ENCODE peak calls at places on chromosomes 11 and 22, in nine cellular contexts. One of them, this sample, is unnamed. For H3K9me3, the result is how much of the 10 kb centered on the place peaks cover.

GRCh38 chr11:94623120-94623735 is 56.1 kb downstream of the PIWIL4 start:
- DNase-seq in colonic mucosa: peak
- DNase-seq in left ventricle myocardium inferior: no peak
- DNase-seq in esophagus muscularis mucosa: no peak
- DNase-seq in heart right ventricle: peak
- DNase-seq in naive thymus-derived CD4-positive, alpha-beta T cell: peak
- DNase-seq in neuronal stem cell: peak
- DNase-seq in effector memory CD4-positive, alpha-beta T cell: no peak
- DNase-seq in tibial artery: peak
- DNase-seq in this sample: no peak

GRCh38 chr11:67997460-67997921 is 6.4 kb downstream of the UNC93B1 start:
- DNase-seq in colonic mucosa: no peak
- DNase-seq in left ventricle myocardium inferior: no peak
- DNase-seq in esophagus muscularis mucosa: no peak
- DNase-seq in heart right ventricle: no peak
- DNase-seq in naive thymus-derived CD4-positive, alpha-beta T cell: no peak
- DNase-seq in neuronal stem cell: no peak
- DNase-seq in effector memory CD4-positive, alpha-beta T cell: no peak
- DNase-seq in tibial artery: no peak
- DNase-seq in this sample: no peak

GRCh38 chr11:27703453-27703852 is 3.2 kb upstream of the BDNF start:
- DNase-seq in colonic mucosa: no peak
- DNase-seq in left ventricle myocardium inferior: no peak
- DNase-seq in esophagus muscularis mucosa: no peak
- DNase-seq in heart right ventricle: no peak
- DNase-seq in naive thymus-derived CD4-positive, alpha-beta T cell: no peak
- DNase-seq in neuronal stem cell: no peak
- DNase-seq in effector memory CD4-positive, alpha-beta T cell: no peak
- DNase-seq in tibial artery: no peak
- DNase-seq in this sample: no peak

GRCh38 chr11:65444314-65445051 is 21.9 kb downstream of the NEAT1 start:
- DNase-seq in colonic mucosa: no peak
- DNase-seq in left ventricle myocardium inferior: no peak
- DNase-seq in esophagus muscularis mucosa: peak
- DNase-seq in heart right ventricle: no peak
- DNase-seq in naive thymus-derived CD4-positive, alpha-beta T cell: no peak
- DNase-seq in neuronal stem cell: no peak
- DNase-seq in effector memory CD4-positive, alpha-beta T cell: no peak
- DNase-seq in tibial artery: no peak
- DNase-seq in this sample: no peak

GRCh38 chr11:20355221-20356219 is 8.0 kb upstream of the HTATIP2 start:
- DNase-seq in colonic mucosa: peak
- DNase-seq in left ventricle myocardium inferior: no peak
- DNase-seq in esophagus muscularis mucosa: no peak
- DNase-seq in heart right ventricle: no peak
- DNase-seq in naive thymus-derived CD4-positive, alpha-beta T cell: peak
- DNase-seq in neuronal stem cell: no peak
- DNase-seq in effector memory CD4-positive, alpha-beta T cell: peak
- DNase-seq in tibial artery: no peak
- DNase-seq in this sample: no peak

GRCh38 chr11:2525166-2525861 is 80.5 kb downstream of the KCNQ1 start:
- DNase-seq in colonic mucosa: peak
- DNase-seq in left ventricle myocardium inferior: peak
- DNase-seq in esophagus muscularis mucosa: no peak
- DNase-seq in heart right ventricle: no peak
- DNase-seq in naive thymus-derived CD4-positive, alpha-beta T cell: no peak
- DNase-seq in neuronal stem cell: no peak
- DNase-seq in effector memory CD4-positive, alpha-beta T cell: no peak
- DNase-seq in tibial artery: peak
- DNase-seq in this sample: peak

GRCh38 chr22:39134366-39135091 is 18.0 kb downstream of the CBX7 start:
- DNase-seq in colonic mucosa: no peak
- DNase-seq in left ventricle myocardium inferior: no peak
- DNase-seq in esophagus muscularis mucosa: no peak
- DNase-seq in heart right ventricle: no peak
- DNase-seq in naive thymus-derived CD4-positive, alpha-beta T cell: no peak
- DNase-seq in neuronal stem cell: no peak
- DNase-seq in effector memory CD4-positive, alpha-beta T cell: no peak
- DNase-seq in tibial artery: no peak
- DNase-seq in this sample: no peak

GRCh38 chr11:1122356-1123002 is 35.3 kb upstream of the MUC5AC start:
- DNase-seq in colonic mucosa: no peak
- DNase-seq in left ventricle myocardium inferior: no peak
- DNase-seq in esophagus muscularis mucosa: no peak
- DNase-seq in heart right ventricle: no peak
- DNase-seq in naive thymus-derived CD4-positive, alpha-beta T cell: no peak
- DNase-seq in neuronal stem cell: no peak
- DNase-seq in effector memory CD4-positive, alpha-beta T cell: no peak
- DNase-seq in tibial artery: peak
- DNase-seq in this sample: no peak

DNA sequence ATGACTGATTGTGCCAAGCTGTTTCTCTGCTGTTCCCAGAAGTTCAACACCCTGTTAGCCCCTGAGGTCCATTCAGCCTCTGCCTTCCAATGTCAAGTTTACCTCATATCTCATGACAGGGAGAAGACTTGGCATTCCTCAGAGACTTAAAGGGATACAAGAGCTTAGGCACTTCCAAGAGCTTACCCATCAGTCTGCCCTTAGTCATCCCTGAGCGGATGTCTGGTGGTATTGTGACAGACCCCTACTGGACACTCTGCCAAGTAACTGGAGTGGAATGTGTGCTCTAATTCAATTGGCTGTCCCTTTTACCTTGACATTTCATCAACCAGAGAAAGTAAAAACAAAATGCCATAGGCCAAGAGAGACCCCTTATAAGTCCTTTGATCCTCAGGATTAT is 151.5 kb downstream of the AASDHPPT start:
- DNase-seq in colonic mucosa: no peak
- DNase-seq in left ventricle myocardium inferior: no peak
- DNase-seq in esophagus muscularis mucosa: no peak
- DNase-seq in heart right ventricle: no peak
- DNase-seq in naive thymus-derived CD4-positive, alpha-beta T cell: no peak
- DNase-seq in neuronal stem cell: no peak
- DNase-seq in effector memory CD4-positive, alpha-beta T cell: no peak
- DNase-seq in tibial artery: no peak
- DNase-seq in this sample: no peak
- H3K9me3 ChIP-seq in colonic mucosa: under half
- H3K9me3 ChIP-seq in left ventricle myocardium inferior: under half
- H3K9me3 ChIP-seq in esophagus muscularis mucosa: under half
- H3K9me3 ChIP-seq in heart right ventricle: under half
- H3K9me3 ChIP-seq in naive thymus-derived CD4-positive, alpha-beta T cell: under half
- H3K9me3 ChIP-seq in neuronal stem cell: under half
- H3K9me3 ChIP-seq in effector memory CD4-positive, alpha-beta T cell: under half
- H3K9me3 ChIP-seq in tibial artery: under half
- H3K9me3 ChIP-seq in this sample: under half

GRCh38 chr11:72129381-72129780 is 6.1 kb upstream of the FOLR3 start:
- DNase-seq in colonic mucosa: no peak
- DNase-seq in left ventricle myocardium inferior: no peak
- DNase-seq in esophagus muscularis mucosa: no peak
- DNase-seq in heart right ventricle: no peak
- DNase-seq in naive thymus-derived CD4-positive, alpha-beta T cell: no peak
- DNase-seq in neuronal stem cell: no peak
- DNase-seq in effector memory CD4-positive, alpha-beta T cell: no peak
- DNase-seq in tibial artery: no peak
- DNase-seq in this sample: no peak
- H3K9me3 ChIP-seq in colonic mucosa: under half
- H3K9me3 ChIP-seq in left ventricle myocardium inferior: under half
- H3K9me3 ChIP-seq in esophagus muscularis mucosa: under half
- H3K9me3 ChIP-seq in heart right ventricle: under half
- H3K9me3 ChIP-seq in naive thymus-derived CD4-positive, alpha-beta T cell: under half
- H3K9me3 ChIP-seq in neuronal stem cell: under half
- H3K9me3 ChIP-seq in effector memory CD4-positive, alpha-beta T cell: under half
- H3K9me3 ChIP-seq in tibial artery: under half
- H3K9me3 ChIP-seq in this sample: under half

DNA sequence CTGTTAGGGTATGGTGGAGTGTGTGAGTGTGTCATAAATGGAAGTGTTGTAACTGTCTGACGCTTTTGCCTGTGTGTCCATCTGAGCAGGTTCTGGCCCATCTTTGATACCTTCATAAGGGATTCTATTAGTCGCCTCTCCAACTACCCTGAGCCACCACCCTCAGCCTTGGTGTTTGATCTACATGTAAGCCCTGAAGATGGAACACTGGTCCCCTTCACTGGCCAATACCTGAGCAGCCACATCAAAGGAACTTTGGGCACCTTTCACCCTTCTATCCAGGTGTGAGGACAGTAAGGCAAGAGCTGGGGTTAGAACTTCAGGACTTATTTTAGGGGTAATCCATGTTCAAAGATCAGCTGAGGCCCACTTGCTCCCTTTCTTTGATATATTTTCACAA is 51.0 kb downstream of the DNHD1 start:
- DNase-seq in colonic mucosa: no peak
- DNase-seq in left ventricle myocardium inferior: no peak
- DNase-seq in esophagus muscularis mucosa: no peak
- DNase-seq in heart right ventricle: no peak
- DNase-seq in naive thymus-derived CD4-positive, alpha-beta T cell: no peak
- DNase-seq in neuronal stem cell: no peak
- DNase-seq in effector memory CD4-positive, alpha-beta T cell: no peak
- DNase-seq in tibial artery: no peak
- DNase-seq in this sample: no peak
- H3K9me3 ChIP-seq in colonic mucosa: under half
- H3K9me3 ChIP-seq in left ventricle myocardium inferior: under half
- H3K9me3 ChIP-seq in esophagus muscularis mucosa: under half
- H3K9me3 ChIP-seq in heart right ventricle: under half
- H3K9me3 ChIP-seq in naive thymus-derived CD4-positive, alpha-beta T cell: under half
- H3K9me3 ChIP-seq in neuronal stem cell: under half
- H3K9me3 ChIP-seq in effector memory CD4-positive, alpha-beta T cell: under half
- H3K9me3 ChIP-seq in tibial artery: under half
- H3K9me3 ChIP-seq in this sample: under half

GRCh38 chr22:47236718-47237117 is 474.3 kb downstream of the TBC1D22A start:
- DNase-seq in colonic mucosa: no peak
- DNase-seq in left ventricle myocardium inferior: no peak
- DNase-seq in esophagus muscularis mucosa: no peak
- DNase-seq in heart right ventricle: no peak
- DNase-seq in naive thymus-derived CD4-positive, alpha-beta T cell: no peak
- DNase-seq in neuronal stem cell: no peak
- DNase-seq in effector memory CD4-positive, alpha-beta T cell: no peak
- DNase-seq in tibial artery: no peak
- DNase-seq in this sample: no peak

GRCh38 chr22:47233316-47234243 is 471.1 kb downstream of the TBC1D22A start:
- DNase-seq in colonic mucosa: no peak
- DNase-seq in left ventricle myocardium inferior: no peak
- DNase-seq in esophagus muscularis mucosa: peak
- DNase-seq in heart right ventricle: no peak
- DNase-seq in naive thymus-derived CD4-positive, alpha-beta T cell: no peak
- DNase-seq in neuronal stem cell: no peak
- DNase-seq in effector memory CD4-positive, alpha-beta T cell: no peak
- DNase-seq in tibial artery: no peak
- DNase-seq in this sample: no peak

GRCh38 chr22:47232197-47232596 is 469.7 kb downstream of the TBC1D22A start:
- DNase-seq in colonic mucosa: no peak
- DNase-seq in left ventricle myocardium inferior: no peak
- DNase-seq in esophagus muscularis mucosa: no peak
- DNase-seq in heart right ventricle: no peak
- DNase-seq in naive thymus-derived CD4-positive, alpha-beta T cell: no peak
- DNase-seq in neuronal stem cell: no peak
- DNase-seq in effector memory CD4-positive, alpha-beta T cell: no peak
- DNase-seq in tibial artery: no peak
- DNase-seq in this sample: no peak

GRCh38 chr22:47231759-47232158 is 469.3 kb downstream of the TBC1D22A start:
- DNase-seq in colonic mucosa: no peak
- DNase-seq in left ventricle myocardium inferior: no peak
- DNase-seq in esophagus muscularis mucosa: peak
- DNase-seq in heart right ventricle: no peak
- DNase-seq in naive thymus-derived CD4-positive, alpha-beta T cell: no peak
- DNase-seq in neuronal stem cell: no peak
- DNase-seq in effector memory CD4-positive, alpha-beta T cell: no peak
- DNase-seq in tibial artery: no peak
- DNase-seq in this sample: no peak

GRCh38 chr22:47232753-47233152 is 470.3 kb downstream of the TBC1D22A start:
- DNase-seq in colonic mucosa: no peak
- DNase-seq in left ventricle myocardium inferior: no peak
- DNase-seq in esophagus muscularis mucosa: no peak
- DNase-seq in heart right ventricle: no peak
- DNase-seq in naive thymus-derived CD4-positive, alpha-beta T cell: no peak
- DNase-seq in neuronal stem cell: no peak
- DNase-seq in effector memory CD4-positive, alpha-beta T cell: no peak
- DNase-seq in tibial artery: no peak
- DNase-seq in this sample: no peak
- H3K9me3 ChIP-seq in colonic mucosa: under half
- H3K9me3 ChIP-seq in left ventricle myocardium inferior: under half
- H3K9me3 ChIP-seq in esophagus muscularis mucosa: under half
- H3K9me3 ChIP-seq in heart right ventricle: under half
- H3K9me3 ChIP-seq in naive thymus-derived CD4-positive, alpha-beta T cell: under half
- H3K9me3 ChIP-seq in neuronal stem cell: under half
- H3K9me3 ChIP-seq in effector memory CD4-positive, alpha-beta T cell: under half
- H3K9me3 ChIP-seq in tibial artery: under half
- H3K9me3 ChIP-seq in this sample: under half

GRCh38 chr11:134574947-134575346 is 162.9 kb upstream of the B3GAT1 start:
- DNase-seq in colonic mucosa: no peak
- DNase-seq in left ventricle myocardium inferior: no peak
- DNase-seq in esophagus muscularis mucosa: peak
- DNase-seq in heart right ventricle: peak
- DNase-seq in naive thymus-derived CD4-positive, alpha-beta T cell: no peak
- DNase-seq in neuronal stem cell: no peak
- DNase-seq in effector memory CD4-positive, alpha-beta T cell: no peak
- DNase-seq in tibial artery: no peak
- DNase-seq in this sample: no peak
- H3K9me3 ChIP-seq in colonic mucosa: under half
- H3K9me3 ChIP-seq in left ventricle myocardium inferior: under half
- H3K9me3 ChIP-seq in esophagus muscularis mucosa: under half
- H3K9me3 ChIP-seq in heart right ventricle: under half
- H3K9me3 ChIP-seq in naive thymus-derived CD4-positive, alpha-beta T cell: under half
- H3K9me3 ChIP-seq in neuronal stem cell: under half
- H3K9me3 ChIP-seq in effector memory CD4-positive, alpha-beta T cell: under half
- H3K9me3 ChIP-seq in tibial artery: under half
- H3K9me3 ChIP-seq in this sample: under half

GRCh38 chr11:62477927-62478326 is 59.1 kb downstream of the SCGB1A1 start:
- DNase-seq in colonic mucosa: no peak
- DNase-seq in left ventricle myocardium inferior: no peak
- DNase-seq in esophagus muscularis mucosa: no peak
- DNase-seq in heart right ventricle: no peak
- DNase-seq in naive thymus-derived CD4-positive, alpha-beta T cell: no peak
- DNase-seq in neuronal stem cell: no peak
- DNase-seq in effector memory CD4-positive, alpha-beta T cell: no peak
- DNase-seq in tibial artery: no peak
- DNase-seq in this sample: no peak
- H3K9me3 ChIP-seq in colonic mucosa: under half
- H3K9me3 ChIP-seq in left ventricle myocardium inferior: under half
- H3K9me3 ChIP-seq in esophagus muscularis mucosa: under half
- H3K9me3 ChIP-seq in heart right ventricle: under half
- H3K9me3 ChIP-seq in naive thymus-derived CD4-positive, alpha-beta T cell: under half
- H3K9me3 ChIP-seq in neuronal stem cell: under half
- H3K9me3 ChIP-seq in effector memory CD4-positive, alpha-beta T cell: under half
- H3K9me3 ChIP-seq in tibial artery: under half
- H3K9me3 ChIP-seq in this sample: under half

GRCh38 chr22:47593291-47593690 is 830.8 kb downstream of the TBC1D22A start:
- DNase-seq in colonic mucosa: no peak
- DNase-seq in left ventricle myocardium inferior: no peak
- DNase-seq in esophagus muscularis mucosa: no peak
- DNase-seq in heart right ventricle: no peak
- DNase-seq in naive thymus-derived CD4-positive, alpha-beta T cell: no peak
- DNase-seq in neuronal stem cell: no peak
- DNase-seq in effector memory CD4-positive, alpha-beta T cell: no peak
- DNase-seq in tibial artery: peak
- DNase-seq in this sample: no peak
- H3K9me3 ChIP-seq in colonic mucosa: under half
- H3K9me3 ChIP-seq in left ventricle myocardium inferior: under half
- H3K9me3 ChIP-seq in esophagus muscularis mucosa: under half
- H3K9me3 ChIP-seq in heart right ventricle: under half
- H3K9me3 ChIP-seq in naive thymus-derived CD4-positive, alpha-beta T cell: under half
- H3K9me3 ChIP-seq in neuronal stem cell: under half
- H3K9me3 ChIP-seq in effector memory CD4-positive, alpha-beta T cell: under half
- H3K9me3 ChIP-seq in tibial artery: under half
- H3K9me3 ChIP-seq in this sample: under half

GRCh38 chr11:130187096-130187495 is 27.5 kb downstream of the ST14 start:
- DNase-seq in colonic mucosa: no peak
- DNase-seq in left ventricle myocardium inferior: no peak
- DNase-seq in esophagus muscularis mucosa: no peak
- DNase-seq in heart right ventricle: no peak
- DNase-seq in naive thymus-derived CD4-positive, alpha-beta T cell: no peak
- DNase-seq in neuronal stem cell: no peak
- DNase-seq in effector memory CD4-positive, alpha-beta T cell: no peak
- DNase-seq in tibial artery: no peak
- DNase-seq in this sample: no peak
- H3K9me3 ChIP-seq in colonic mucosa: under half
- H3K9me3 ChIP-seq in left ventricle myocardium inferior: under half
- H3K9me3 ChIP-seq in esophagus muscularis mucosa: under half
- H3K9me3 ChIP-seq in heart right ventricle: under half
- H3K9me3 ChIP-seq in naive thymus-derived CD4-positive, alpha-beta T cell: under half
- H3K9me3 ChIP-seq in neuronal stem cell: under half
- H3K9me3 ChIP-seq in effector memory CD4-positive, alpha-beta T cell: under half
- H3K9me3 ChIP-seq in tibial artery: under half
- H3K9me3 ChIP-seq in this sample: under half

This sample was measured in T-helper 17 cell.